ENCODE peak calls at places on chromosomes 12 and 14, in seven cellular contexts. M is A549, K is upper lobe of left lung, X is tibial nerve, L is heart left ventricle, J is HepG2, W is endothelial cell of umbilical vein. G is an unnamed sample.
A peak's percentile ranks its signal among the peaks of the same experiment; 100 is the strongest.

GRCh38 chr14:90820958-90821357 is 4.7 kb upstream of the TTC7B start:
- DNase-seq in K (no peak), W (no peak), X (no peak), J (no peak), L (no peak), M (no peak), G (no peak)

GRCh38 chr12:29249930-29250329 is 100.9 kb downstream of the FAR2 start:
- DNase-seq in K (no peak), W (no peak), J (no peak), M (no peak), L (no peak), X (no peak), G (no peak)

GRCh38 chr14:40413146-40413545 is 980.9 kb upstream of the FBXO33 start:
- DNase-seq in W (no peak), K (no peak), J (no peak), X (no peak), M (no peak), L (no peak), G (no peak)

GRCh38 chr12:101459642-101460346 is 15.3 kb upstream of the SPIC start:
- DNase-seq in K (no peak), W (no peak), L (no peak), J (peak; percentile 74), M (peak; percentile 94), X (peak; percentile 13), G (no peak)

GRCh38 chr14:102089621-102090343 is 2.9 kb upstream of the HSP90AA1 start:
- DNase-seq in M (no peak), K (no peak), L (no peak), W (no peak), X (no peak), J (no peak), G (no peak)

GRCh38 chr12:124847113-124847512 is 16.6 kb downstream of the SCARB1 start:
- DNase-seq in L (peak; percentile 71), M (no peak), X (no peak), K (no peak), J (no peak), W (peak; percentile 58), G (peak; percentile 90)

GRCh38 chr14:76977793-76978730 is 50.4 kb downstream of the IRF2BPL start:
- DNase-seq in W (no peak), J (peak; percentile 52), X (peak; percentile 29), L (peak; percentile 50), M (no peak), K (peak; percentile 84), G (no peak)

GRCh38 chr12:84974177-84974815 is 61.7 kb upstream of the SLC6A15 start:
- DNase-seq in W (no peak), K (no peak), J (no peak), M (no peak), X (no peak), L (no peak), G (no peak)

GRCh38 chr12:59396519-59396918 is 199.3 kb upstream of the SLC16A7 start:
- DNase-seq in J (no peak), X (no peak), L (no peak), K (no peak), W (no peak), M (no peak), G (no peak)

GRCh38 chr14:49621114-49621881 is 699 bp downstream of the MGAT2 start:
- DNase-seq in L (peak; percentile 84), J (no peak), K (peak; percentile 78), W (peak; percentile 6), M (no peak), X (peak; percentile 37), G (peak; percentile 75)

GRCh38 chr14:49622022-49622607 is 1.5 kb downstream of the MGAT2 start:
- DNase-seq in K (no peak), L (no peak), W (peak; percentile 18), X (no peak), M (no peak), J (no peak), G (no peak)

GRCh38 chr14:49617846-49618519 is 2.4 kb downstream of the RPL36AL start:
- DNase-seq in J (no peak), L (no peak), W (no peak), X (no peak), K (no peak), M (no peak), G (no peak)

GRCh38 chr14:49619730-49620129 is 696 bp downstream of the RPL36AL start:
- DNase-seq in W (no peak), X (no peak), J (no peak), K (no peak), L (no peak), M (no peak), G (no peak)

DNA sequence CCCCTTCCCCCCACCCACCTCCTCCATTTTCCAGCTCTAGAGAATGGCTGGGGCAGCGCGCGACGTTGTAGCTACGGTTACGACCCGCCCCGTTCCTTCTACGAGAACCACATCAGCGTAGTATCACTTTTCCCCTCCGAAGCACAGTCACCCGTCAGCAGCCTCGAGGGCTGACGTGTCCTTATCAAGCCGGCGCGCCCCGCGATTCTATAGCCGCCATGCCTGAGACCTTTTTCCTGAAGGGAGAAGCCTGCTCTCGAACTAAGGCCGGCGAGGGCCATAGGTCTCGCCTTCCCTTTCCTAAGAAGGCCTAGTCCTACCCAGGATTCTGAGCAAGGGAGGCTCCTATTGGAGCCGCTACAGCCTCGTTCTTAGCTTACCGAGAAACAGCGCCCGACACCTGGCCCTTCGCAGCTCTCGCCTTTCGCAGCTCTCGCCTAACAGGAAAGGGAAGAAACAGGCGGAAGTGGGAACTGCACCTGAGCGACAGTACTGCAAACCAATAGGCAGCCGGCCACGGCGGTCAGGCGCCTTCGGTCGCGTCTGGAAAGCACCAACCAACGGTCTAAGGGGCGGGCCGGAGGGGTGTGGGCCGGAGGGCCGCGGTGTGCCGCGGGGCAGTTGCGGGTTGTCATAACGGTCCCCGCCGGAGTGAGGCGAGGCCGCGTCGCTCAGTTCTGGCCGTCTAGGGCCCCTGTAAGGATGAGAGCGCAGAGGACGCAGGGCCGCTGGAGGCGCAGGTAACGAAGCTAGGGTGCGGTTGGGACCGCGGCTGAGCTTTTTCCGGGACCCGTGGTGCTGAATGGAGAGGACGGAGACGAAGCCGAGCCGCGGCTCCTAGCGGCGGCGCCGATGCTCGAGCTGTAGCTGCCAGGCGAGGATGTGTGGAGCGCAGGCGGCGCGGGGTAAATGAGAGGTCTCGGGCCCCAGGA is at the start of the genes MGAT2 and RPL36AL:
- DNase-seq in J (peak; percentile 95), K (peak; percentile 98), L (peak; percentile 98), W (peak; percentile 99), X (peak; percentile 93), M (peak; percentile 98), G (peak; percentile 99)
- TF ChIP-seq POLR2A in J (peak; percentile 97), K (peak; percentile 85), L (peak; percentile 64), W (peak; percentile 94), X (peak; percentile 68), M (peak; percentile 94), G (peak; percentile 99)

GRCh38 chr12:6873094-6874006 is at the start of gene SPSB2:
- DNase-seq in X (peak; percentile 91), M (peak; percentile 88), K (peak; percentile 100), W (peak; percentile 96), L (peak; percentile 98), J (peak; percentile 94), G (peak; percentile 97)
- H3K4me1 ChIP-seq in X (peaks cover 52% of the 10 kb centered on the region), M (peaks cover 42% of the 10 kb centered on the region), K (peaks cover 45% of the 10 kb centered on the region), W (peaks cover 34% of the 10 kb centered on the region), L (peaks cover 25% of the 10 kb centered on the region), J (peaks cover 48% of the 10 kb centered on the region), G (peaks cover 31% of the 10 kb centered on the region)

GRCh38 chr12:122333142-122334087 is 67.1 kb upstream of the VPS33A start:
- DNase-seq in J (no peak), K (no peak), L (no peak), W (no peak), X (no peak), M (no peak), G (peak; percentile 78)

DNA sequence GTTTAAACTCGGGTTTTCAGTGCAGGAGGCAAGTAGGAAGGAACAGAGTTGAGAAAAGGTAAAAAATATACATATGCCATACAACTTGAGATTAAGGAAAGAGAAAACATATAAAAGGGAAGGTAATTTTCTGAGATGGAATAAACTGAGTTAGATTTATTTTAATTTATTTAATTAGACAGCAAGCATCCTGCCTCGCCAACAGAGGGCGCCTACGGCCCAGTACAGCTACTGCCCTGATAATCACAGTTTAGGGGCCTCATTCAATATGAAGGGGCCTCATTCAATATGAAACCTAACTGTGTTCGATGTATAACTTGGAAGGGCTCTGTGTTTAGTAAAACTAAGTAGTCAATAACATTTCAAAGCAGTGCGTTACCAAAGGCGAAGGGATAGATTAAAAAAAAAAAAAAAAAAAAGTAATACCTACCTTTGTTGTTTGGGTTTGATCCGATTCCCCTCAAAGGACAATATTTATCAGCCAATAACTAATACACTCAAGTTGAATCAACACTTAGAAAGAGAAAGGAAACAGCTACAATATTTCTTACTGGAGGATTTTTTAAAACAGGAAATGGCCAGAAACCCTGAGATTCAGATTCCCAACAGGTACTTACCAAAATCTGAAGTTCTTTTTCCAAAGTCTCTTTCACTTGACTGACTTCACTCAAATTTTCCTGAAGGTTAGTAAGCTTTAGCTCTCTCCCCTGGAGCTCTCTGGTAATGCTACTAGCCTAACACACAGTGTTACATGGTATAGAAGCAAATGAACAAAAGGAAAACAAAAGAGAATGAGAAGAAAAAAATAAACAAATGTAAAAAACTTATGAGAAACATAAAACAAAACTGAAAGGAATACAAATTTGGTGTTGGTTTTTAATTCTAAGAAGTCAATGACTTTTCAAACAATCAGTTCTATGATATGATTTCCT is 70.0 kb upstream of the VPS33A start:
- DNase-seq in W (peak; percentile 40), M (peak; percentile 38), J (peak; percentile 23), X (no peak), K (no peak), L (no peak), G (peak; percentile 21)
- TF ChIP-seq CTCF in W (peak; percentile 71), M (peak; percentile 86), J (peak; percentile 62), X (peak; percentile 17), K (no peak), L (peak; percentile 57), G (peak; percentile 50)

GRCh38 chr12:98498635-98499034 is 16.8 kb upstream of the TMPO start:
- DNase-seq in M (no peak), J (no peak), K (no peak), X (no peak), W (no peak), L (no peak), G (no peak)

GRCh38 chr12:98504368-98504617 is 11.1 kb upstream of the TMPO start:
- DNase-seq in L (no peak), M (peak; percentile 31), J (no peak), W (no peak), X (no peak), K (no peak), G (no peak)

GRCh38 chr12:98499668-98500456 is 15.5 kb upstream of the TMPO start:
- DNase-seq in M (no peak), K (no peak), X (no peak), W (no peak), L (no peak), J (no peak), G (no peak)

GRCh38 chr12:98503343-98503592 is 12.1 kb upstream of the TMPO start:
- DNase-seq in J (peak; percentile 84), W (peak; percentile 97), K (peak; percentile 83), L (peak; percentile 87), X (peak; percentile 96), M (peak; percentile 72), G (peak; percentile 91)

DNA sequence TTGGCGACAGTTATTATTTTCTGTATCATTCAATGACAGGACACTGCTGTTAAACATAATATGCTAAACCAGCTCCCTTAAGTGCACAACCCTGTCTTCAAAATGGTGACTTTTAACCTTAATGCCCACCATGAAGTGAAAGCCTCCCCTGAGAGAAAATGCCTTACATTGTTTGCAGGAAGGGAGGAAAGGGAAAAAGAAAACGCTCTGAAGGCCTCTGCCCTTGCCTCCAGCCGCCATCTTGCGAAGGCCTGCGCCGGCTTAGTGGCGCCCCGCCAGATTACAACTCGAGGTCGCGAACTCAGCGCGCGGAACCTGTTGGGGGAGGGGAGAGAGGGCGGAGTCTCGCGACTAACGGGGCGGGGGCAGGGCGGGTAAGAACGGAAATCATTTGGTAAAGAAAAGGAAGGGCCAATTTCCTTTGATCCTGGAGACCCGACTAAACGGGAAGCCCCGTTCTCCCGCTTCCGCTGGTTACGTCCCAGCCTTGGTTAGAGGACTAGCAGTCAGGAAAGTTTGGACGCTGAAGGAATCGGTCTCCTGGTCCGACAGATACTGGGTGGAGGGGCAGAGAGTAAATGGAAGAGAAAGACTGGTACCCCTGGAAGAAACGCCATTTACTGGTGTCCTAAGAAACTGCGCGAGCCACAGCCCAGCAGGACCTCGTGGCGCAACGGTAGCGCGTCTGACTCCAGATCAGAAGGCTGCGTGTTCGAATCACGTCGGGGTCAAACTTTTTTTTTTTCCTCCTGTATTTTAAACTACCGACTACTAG is 11.6 kb upstream of the TMPO start:
- DNase-seq in L (peak; percentile 96), M (peak; percentile 73), W (peak; percentile 95), X (peak; percentile 93), K (peak; percentile 93), J (peak; percentile 84), G (peak; percentile 97)
- TF ChIP-seq POLR2A in L (no peak), M (peak; percentile 44), W (peak; percentile 45), X (no peak), K (no peak), J (peak; percentile 74), G (peak; percentile 50)